ENCODE peak calls at places on chromosomes 4 and X, in nine cellular contexts. D, C, K, A, S, P, B, Y and W are unnamed samples.

GRCh38 chrX:41634284-41634683 is 54.5 kb upstream of the GPR34 start:
- DNase-seq in D (peak), C (peak), K (no peak), A (no peak), S (no peak), P (no peak), B (peak), Y (no peak), W (peak)

GRCh38 chrX:48816014-48816810 is 10.1 kb upstream of the ERAS start:
- DNase-seq in D (no peak), C (no peak), K (no peak), A (no peak), S (peak), P (no peak), B (no peak), Y (no peak), W (no peak)

GRCh38 chr4:73978886-73979285 is 2.9 kb downstream of the PF4 start:
- DNase-seq in D (no peak), C (no peak), K (peak), A (no peak), S (no peak), P (no peak), B (peak), Y (no peak), W (peak)

GRCh38 chr4:141731481-141731880 is 95.1 kb downstream of the IL15 start:
- DNase-seq in D (no peak), C (no peak), K (no peak), A (no peak), S (no peak), P (no peak), B (peak), Y (no peak), W (no peak)

GRCh38 chr4:169407217-169407845 is 136.6 kb upstream of the SH3RF1 start:
- DNase-seq in D (no peak), C (peak), K (no peak), A (no peak), S (no peak), P (no peak), B (peak), Y (no peak), W (no peak)

GRCh38 chr4:26861434-26862186 is 969 bp downstream of the STIM2 start:
- DNase-seq in D (peak), C (peak), K (peak), A (peak), S (peak), P (no peak), B (peak), Y (peak), W (peak)

GRCh38 chrX:121457096-121457495 is 409.7 kb downstream of the GLUD2 start:
- DNase-seq in D (no peak), C (no peak), K (no peak), A (no peak), S (peak), P (no peak), B (no peak), Y (no peak), W (no peak)

GRCh38 chr4:152974732-152975614 is 38.9 kb downstream of the FHDC1 start:
- DNase-seq in D (peak), C (no peak), K (no peak), A (no peak), S (no peak), P (no peak), B (no peak), Y (no peak), W (no peak)

GRCh38 chr4:173243917-173244658 is 75.5 kb downstream of the GALNT7 start:
- DNase-seq in D (no peak), C (no peak), K (no peak), A (no peak), S (no peak), P (no peak), B (no peak), Y (no peak), W (no peak)

GRCh38 chrX:153766098-153766817 is 2.2 kb downstream of the PLXNB3 start:
- DNase-seq in D (no peak), C (peak), K (peak), A (no peak), S (peak), P (peak), B (peak), Y (peak), W (peak)

GRCh38 chr4:182143822-182144620 is 99.2 kb upstream of the TENM3 start:
- DNase-seq in D (no peak), C (peak), K (peak), A (no peak), S (no peak), P (peak), B (peak), Y (peak), W (peak)

GRCh38 chr4:139889194-139889762 is 223.7 kb downstream of the MGST2 start:
- DNase-seq in D (no peak), C (no peak), K (no peak), A (no peak), S (no peak), P (no peak), B (no peak), Y (no peak), W (no peak)

GRCh38 chr4:10853196-10853595 is 168.6 kb upstream of the CLNK start:
- DNase-seq in D (no peak), C (no peak), K (no peak), A (no peak), S (no peak), P (no peak), B (no peak), Y (no peak), W (no peak)

GRCh38 chr4:1727117-1728031 is 6.1 kb downstream of the TACC3 start:
- DNase-seq in D (peak), C (no peak), K (no peak), A (no peak), S (no peak), P (no peak), B (peak), Y (no peak), W (peak)

GRCh38 chr4:67885727-67886126 is 1.9 kb upstream of the TMPRSS11D start:
- DNase-seq in D (no peak), C (no peak), K (peak), A (no peak), S (no peak), P (peak), B (peak), Y (no peak), W (peak)

GRCh38 chrX:47815901-47816845 is 20.5 kb upstream of the ZNF81 start:
- DNase-seq in D (no peak), C (no peak), K (no peak), A (no peak), S (no peak), P (no peak), B (peak), Y (no peak), W (no peak)

GRCh38 chr4:3518941-3519340 is 13.3 kb downstream of the LRPAP1 start:
- DNase-seq in D (peak), C (no peak), K (no peak), A (no peak), S (no peak), P (no peak), B (no peak), Y (peak), W (no peak)

GRCh38 chr4:153246446-153247115 is 42.3 kb downstream of the TRIM2 start:
- DNase-seq in D (no peak), C (no peak), K (no peak), A (no peak), S (no peak), P (no peak), B (no peak), Y (no peak), W (no peak)

GRCh38 chrX:63918611-63919010 is 133.6 kb upstream of the ARHGEF9 start:
- DNase-seq in D (no peak), C (peak), K (no peak), A (no peak), S (peak), P (no peak), B (peak), Y (no peak), W (peak)

GRCh38 chrX:72269671-72270251 is 7.3 kb downstream of the RPS4X start:
- DNase-seq in D (no peak), C (no peak), K (no peak), A (peak), S (no peak), P (no peak), B (peak), Y (no peak), W (peak)

GRCh38 chr4:92825186-92825715 is 521.5 kb downstream of the GRID2 start:
- DNase-seq in D (no peak), C (peak), K (peak), A (no peak), S (no peak), P (no peak), B (no peak), Y (no peak), W (no peak)

GRCh38 chr4:144948009-144948408 is 150.0 kb downstream of the ANAPC10 start:
- DNase-seq in D (no peak), C (peak), K (peak), A (no peak), S (no peak), P (no peak), B (no peak), Y (no peak), W (no peak)

GRCh38 chr4:168522371-168522770 is 25.5 kb downstream of the PALLD start:
- DNase-seq in D (no peak), C (no peak), K (no peak), A (no peak), S (no peak), P (peak), B (no peak), Y (no peak), W (no peak)

GRCh38 chrX:17031827-17032226 is 85.4 kb downstream of the REPS2 start:
- DNase-seq in D (no peak), C (no peak), K (no peak), A (no peak), S (no peak), P (no peak), B (no peak), Y (no peak), W (no peak)

GRCh38 chr4:149113804-149114430 is 671.7 kb upstream of the NR3C2 start:
- DNase-seq in D (no peak), C (no peak), K (no peak), A (no peak), S (no peak), P (no peak), B (peak), Y (no peak), W (peak)

GRCh38 chr4:140092094-140092820 is 61.7 kb downstream of the MAML3 start:
- DNase-seq in D (no peak), C (peak), K (peak), A (no peak), S (no peak), P (no peak), B (no peak), Y (peak), W (no peak)

GRCh38 chrX:2391869-2392606 is 108.7 kb downstream of the DHRSX start:
- DNase-seq in D (no peak), C (no peak), K (peak), A (no peak), S (no peak), P (no peak), B (peak), Y (no peak), W (peak)
- TF ChIP-seq CTCF in D (no peak), C (peak), K (peak), A (no peak), S (no peak), P (no peak), B (peak), Y (no peak), W (no peak)

GRCh38 chr4:94390804-94391410 is 48.3 kb upstream of the HPGDS start:
- DNase-seq in D (no peak), C (no peak), K (peak), A (no peak), S (peak), P (no peak), B (peak), Y (no peak), W (peak)
- TF ChIP-seq CTCF in D (peak), C (peak), K (peak), A (peak), S (peak), P (peak), B (peak), Y (no peak), W (peak)

GRCh38 chrX:70336767-70337166 is 46.9 kb downstream of the KIF4A start:
- DNase-seq in D (no peak), C (no peak), K (no peak), A (no peak), S (no peak), P (no peak), B (no peak), Y (no peak), W (no peak)

GRCh38 chrX:70338290-70338689 is 48.4 kb downstream of the KIF4A start:
- DNase-seq in D (no peak), C (no peak), K (no peak), A (no peak), S (no peak), P (no peak), B (no peak), Y (no peak), W (no peak)

GRCh38 chrX:70331161-70331560 is 41.3 kb downstream of the KIF4A start:
- DNase-seq in D (no peak), C (no peak), K (no peak), A (no peak), S (no peak), P (no peak), B (peak), Y (no peak), W (peak)

DNA sequence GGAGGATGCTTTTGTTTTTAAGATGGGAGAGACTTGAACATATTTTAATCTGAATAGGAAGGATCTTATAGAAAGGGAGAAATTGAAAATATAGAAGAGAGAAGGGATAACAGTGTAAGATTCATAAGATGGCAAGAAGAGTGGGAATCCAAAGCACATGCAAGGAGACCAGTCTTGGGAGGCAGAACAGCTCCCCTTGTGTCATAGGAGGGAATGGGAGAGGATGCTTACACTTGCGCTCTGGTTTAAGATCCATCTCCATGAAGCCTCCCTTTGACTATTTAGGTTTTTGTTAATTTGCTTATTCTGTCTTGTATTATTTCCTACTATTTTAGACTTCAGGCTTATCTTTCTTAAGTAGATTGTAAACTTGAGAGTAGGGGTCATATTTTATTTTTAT is 42.7 kb downstream of the KIF4A start:
- DNase-seq in D (no peak), C (no peak), K (no peak), A (no peak), S (no peak), P (no peak), B (no peak), Y (no peak), W (no peak)
- TF ChIP-seq CTCF in D (no peak), C (peak), K (no peak), A (no peak), S (no peak), P (no peak), B (peak), Y (no peak), W (peak)

GRCh38 chrX:53047228-53047627 is 1.4 kb upstream of the GPR173 start:
- DNase-seq in D (no peak), C (peak), K (no peak), A (no peak), S (peak), P (no peak), B (no peak), Y (no peak), W (no peak)
- TF ChIP-seq CTCF in D (no peak), C (peak), K (no peak), A (no peak), S (peak), P (peak), B (peak), Y (no peak), W (peak)

GRCh38 chr4:176102414-176102813 is 36.8 kb downstream of the WDR17 start:
- DNase-seq in D (no peak), C (no peak), K (no peak), A (no peak), S (no peak), P (no peak), B (no peak), Y (no peak), W (no peak)

GRCh38 chr4:176099314-176099713 is 33.7 kb downstream of the WDR17 start:
- DNase-seq in D (no peak), C (no peak), K (no peak), A (no peak), S (no peak), P (no peak), B (peak), Y (no peak), W (no peak)
- TF ChIP-seq CTCF in D (no peak), C (no peak), K (no peak), A (no peak), S (no peak), P (no peak), B (peak), Y (no peak), W (no peak)

DNA sequence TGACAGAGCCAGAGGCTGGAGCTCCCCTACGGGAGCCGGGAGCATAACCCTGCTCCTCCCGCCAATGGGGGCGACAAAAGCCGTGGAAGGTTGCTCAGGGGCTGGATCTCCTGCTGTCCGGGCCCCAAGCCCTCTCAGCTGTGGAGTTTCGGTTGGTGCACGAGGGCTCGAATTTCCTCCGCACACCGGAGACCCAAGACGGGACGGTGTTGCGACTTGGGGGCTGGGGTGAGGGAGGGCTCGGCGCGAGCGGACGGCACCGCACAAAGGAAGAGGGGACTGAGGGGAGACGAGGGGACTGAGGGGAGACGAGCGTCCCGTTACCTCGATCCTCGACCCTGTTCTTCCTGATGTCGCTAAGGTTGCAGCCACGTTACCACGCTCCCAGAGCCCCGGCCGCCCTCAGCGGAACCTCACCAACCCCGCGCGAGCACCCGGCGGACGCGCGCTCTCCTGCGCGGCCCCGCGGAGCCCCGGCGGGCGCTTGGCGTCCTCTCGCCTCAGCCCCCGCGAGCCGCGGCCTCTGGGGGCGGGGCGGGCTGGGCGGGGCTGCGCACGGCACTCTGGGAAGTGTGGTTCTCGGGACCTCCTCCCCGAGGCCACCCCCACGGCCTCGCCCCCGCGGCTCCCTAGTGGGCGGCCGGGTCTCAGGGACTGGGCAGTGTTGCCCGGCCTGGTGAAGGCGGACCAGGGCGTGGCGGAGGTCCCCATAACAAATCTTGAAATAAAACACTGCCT is at the start of gene KLHL8:
- DNase-seq in D (peak), C (peak), K (peak), A (peak), S (peak), P (peak), B (peak), Y (peak), W (peak)
- TF ChIP-seq CTCF in D (no peak), C (peak), K (peak), A (no peak), S (peak), P (peak), B (peak), Y (peak), W (no peak)

GRCh38 chr4:77466430-77466829 is 139.2 kb upstream of the CXCL13 start:
- DNase-seq in D (no peak), C (no peak), K (no peak), A (no peak), S (no peak), P (no peak), B (no peak), Y (no peak), W (no peak)

DNA sequence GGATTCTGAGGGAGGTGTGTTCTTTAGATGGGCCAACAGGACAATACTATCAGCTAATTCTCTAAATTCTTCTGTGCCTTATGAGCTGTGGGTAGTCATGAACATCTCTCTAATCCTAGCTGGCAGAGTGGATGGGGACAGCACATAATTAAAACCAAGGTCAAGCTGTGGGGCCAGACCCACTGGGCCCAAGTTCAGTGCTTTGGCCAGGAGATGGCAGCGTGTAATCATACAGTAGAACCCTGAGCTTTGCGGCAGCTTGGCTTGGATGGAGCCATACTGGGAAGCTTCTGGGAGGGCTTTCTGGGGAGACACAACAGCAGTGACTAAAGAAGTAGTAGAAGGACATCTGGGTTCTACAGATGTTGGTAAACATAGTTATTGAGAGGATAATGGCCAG is 140.3 kb upstream of the CXCL13 start:
- DNase-seq in D (no peak), C (no peak), K (peak), A (no peak), S (no peak), P (no peak), B (peak), Y (no peak), W (peak)
- TF ChIP-seq CTCF in D (no peak), C (peak), K (peak), A (no peak), S (peak), P (peak), B (peak), Y (no peak), W (peak)

DNA sequence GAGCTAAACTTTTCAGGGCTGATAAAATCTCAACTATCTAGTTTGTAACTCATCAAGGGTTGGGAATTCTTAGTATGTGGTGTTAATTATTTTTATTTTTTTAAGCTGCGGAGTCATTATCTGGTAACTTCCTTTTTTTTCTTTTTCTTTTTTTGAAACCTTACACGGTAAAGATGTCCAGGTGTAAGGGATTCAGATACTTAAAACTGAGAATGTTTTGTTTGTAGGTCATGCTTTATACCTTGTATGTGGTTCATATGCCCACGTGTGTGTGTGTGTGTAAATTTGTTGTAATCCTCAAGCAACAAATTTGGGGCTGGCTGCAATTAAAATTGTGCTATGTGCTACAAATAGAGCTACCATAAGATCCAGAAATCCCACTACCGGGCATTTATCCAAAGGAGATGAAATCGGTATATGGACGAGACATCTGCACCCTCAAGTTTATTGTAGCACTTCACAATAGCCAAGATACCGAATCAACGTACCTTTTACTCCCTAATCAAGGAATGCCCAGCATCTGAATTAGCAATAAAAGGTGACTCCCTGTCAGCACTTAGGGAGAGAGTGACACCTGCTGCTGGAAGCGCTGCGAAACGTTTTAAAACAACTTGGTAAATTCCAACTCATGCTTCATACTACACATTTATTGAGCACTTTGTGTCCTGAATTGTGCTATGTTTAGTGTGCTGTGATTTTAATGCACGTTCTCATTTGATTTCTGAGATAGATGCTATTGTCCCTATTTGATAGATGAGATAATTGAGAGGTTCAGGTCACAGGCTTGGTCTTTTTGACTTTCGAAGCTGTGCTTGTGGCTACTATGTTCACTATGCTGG is 16.1 kb downstream of the MSMO1 start:
- DNase-seq in D (no peak), C (no peak), K (peak), A (peak), S (peak), P (no peak), B (no peak), Y (no peak), W (peak)
- TF ChIP-seq CTCF in D (no peak), C (no peak), K (peak), A (peak), S (peak), P (no peak), B (peak), Y (no peak), W (peak)

DNA sequence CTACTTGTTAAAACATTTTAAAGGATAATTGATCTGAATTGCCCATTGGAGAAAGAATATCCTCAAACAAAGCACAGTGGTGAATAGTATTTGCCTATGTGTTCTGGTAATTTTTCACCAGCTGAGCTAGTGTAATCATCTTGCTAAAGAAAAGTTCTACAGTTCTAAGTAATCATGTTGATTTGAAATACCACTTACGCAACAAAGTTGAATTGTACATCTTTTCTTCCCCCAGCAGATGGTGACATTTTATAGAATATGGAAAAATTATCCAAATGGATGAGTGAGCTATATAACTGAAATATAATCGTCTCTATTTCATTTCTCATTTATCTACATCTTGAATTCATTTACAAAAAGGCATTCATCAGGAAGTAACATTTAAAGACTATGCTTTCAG is 9.7 kb upstream of the ZNF674 start:
- DNase-seq in D (no peak), C (no peak), K (no peak), A (no peak), S (no peak), P (no peak), B (peak), Y (no peak), W (peak)
- TF ChIP-seq CTCF in D (peak), C (peak), K (peak), A (peak), S (peak), P (peak), B (peak), Y (no peak), W (no peak)